ENCODE peak calls at places on chromosomes 13 and 19, in six cellular contexts. One of them, this sample, is unnamed.

GRCh38 chr19:15188851-15189250 is 11.9 kb downstream of the NOTCH3 start:
- DNase-seq in RWPE2: peak
- DNase-seq in body of pancreas: no peak
- DNase-seq in neural crest cell: no peak
- DNase-seq in osteoblast: no peak
- DNase-seq in mesothelial cell of epicardium: no peak
- DNase-seq in this sample: no peak

GRCh38 chr19:22140356-22140755 is 56.4 kb downstream of the ZNF676 start:
- DNase-seq in RWPE2: no peak
- DNase-seq in body of pancreas: no peak
- DNase-seq in neural crest cell: no peak
- DNase-seq in osteoblast: no peak
- DNase-seq in mesothelial cell of epicardium: no peak
- DNase-seq in this sample: no peak

GRCh38 chr19:23792784-23793183 is 34.1 kb upstream of the ZNF681 start:
- DNase-seq in RWPE2: no peak
- DNase-seq in body of pancreas: no peak
- DNase-seq in neural crest cell: no peak
- DNase-seq in osteoblast: no peak
- DNase-seq in mesothelial cell of epicardium: no peak
- DNase-seq in this sample: no peak

GRCh38 chr19:7873304-7874079 is 698 bp downstream of the PRR36 start:
- DNase-seq in RWPE2: peak
- DNase-seq in body of pancreas: no peak
- DNase-seq in neural crest cell: no peak
- DNase-seq in osteoblast: peak
- DNase-seq in mesothelial cell of epicardium: no peak
- DNase-seq in this sample: no peak

GRCh38 chr13:93226623-93227279 is at the start of gene GPC6:
- DNase-seq in RWPE2: no peak
- DNase-seq in body of pancreas: no peak
- DNase-seq in neural crest cell: peak
- DNase-seq in osteoblast: peak
- DNase-seq in mesothelial cell of epicardium: no peak
- DNase-seq in this sample: no peak

GRCh38 chr19:54430306-54431254 is 15.3 kb downstream of the TTYH1 start:
- DNase-seq in RWPE2: no peak
- DNase-seq in body of pancreas: peak
- DNase-seq in neural crest cell: peak
- DNase-seq in osteoblast: peak
- DNase-seq in mesothelial cell of epicardium: peak
- DNase-seq in this sample: peak

GRCh38 chr19:827710-828321 is at the start of gene AZU1:
- DNase-seq in RWPE2: peak
- DNase-seq in body of pancreas: no peak
- DNase-seq in neural crest cell: no peak
- DNase-seq in osteoblast: no peak
- DNase-seq in mesothelial cell of epicardium: no peak
- DNase-seq in this sample: no peak

GRCh38 chr13:42525035-42525504 is 48.9 kb upstream of the TNFSF11 start:
- DNase-seq in RWPE2: no peak
- DNase-seq in body of pancreas: no peak
- DNase-seq in neural crest cell: no peak
- DNase-seq in osteoblast: peak
- DNase-seq in mesothelial cell of epicardium: no peak
- DNase-seq in this sample: no peak

GRCh38 chr13:41568143-41568989 is 111.0 kb downstream of the RGCC start:
- DNase-seq in RWPE2: no peak
- DNase-seq in body of pancreas: no peak
- DNase-seq in neural crest cell: no peak
- DNase-seq in osteoblast: no peak
- DNase-seq in mesothelial cell of epicardium: no peak
- DNase-seq in this sample: no peak

GRCh38 chr19:3544742-3545668 is 6.0 kb downstream of the TEKTIP1 start:
- DNase-seq in RWPE2: no peak
- DNase-seq in body of pancreas: peak
- DNase-seq in neural crest cell: peak
- DNase-seq in osteoblast: peak
- DNase-seq in mesothelial cell of epicardium: peak
- DNase-seq in this sample: peak

GRCh38 chr13:48222358-48223015 is 10.5 kb upstream of the ITM2B start:
- DNase-seq in RWPE2: no peak
- DNase-seq in body of pancreas: no peak
- DNase-seq in neural crest cell: no peak
- DNase-seq in osteoblast: peak
- DNase-seq in mesothelial cell of epicardium: no peak
- DNase-seq in this sample: no peak

GRCh38 chr13:45540195-45540594 is 75.3 kb downstream of the ERICH6B start:
- DNase-seq in RWPE2: no peak
- DNase-seq in body of pancreas: no peak
- DNase-seq in neural crest cell: no peak
- DNase-seq in osteoblast: no peak
- DNase-seq in mesothelial cell of epicardium: no peak
- DNase-seq in this sample: no peak

GRCh38 chr19:55389386-55390317 is 3.9 kb downstream of the RPL28 start:
- DNase-seq in RWPE2: no peak
- DNase-seq in body of pancreas: no peak
- DNase-seq in neural crest cell: no peak
- DNase-seq in osteoblast: peak
- DNase-seq in mesothelial cell of epicardium: no peak
- DNase-seq in this sample: no peak

GRCh38 chr13:113616991-113617749 is 32.6 kb downstream of the TFDP1 start:
- DNase-seq in RWPE2: no peak
- DNase-seq in body of pancreas: no peak
- DNase-seq in neural crest cell: no peak
- DNase-seq in osteoblast: peak
- DNase-seq in mesothelial cell of epicardium: no peak
- DNase-seq in this sample: no peak

GRCh38 chr13:101305981-101306411 is 110.3 kb downstream of the NALCN start:
- DNase-seq in RWPE2: no peak
- DNase-seq in body of pancreas: no peak
- DNase-seq in neural crest cell: no peak
- DNase-seq in osteoblast: no peak
- DNase-seq in mesothelial cell of epicardium: no peak
- DNase-seq in this sample: no peak

GRCh38 chr19:46995492-46995891 is 24.1 kb upstream of the NPAS1 start:
- DNase-seq in RWPE2: no peak
- DNase-seq in body of pancreas: no peak
- DNase-seq in neural crest cell: no peak
- DNase-seq in osteoblast: peak
- DNase-seq in mesothelial cell of epicardium: no peak
- DNase-seq in this sample: no peak

GRCh38 chr19:34662919-34663318 is 14.0 kb downstream of the SCGB2B2 start:
- DNase-seq in RWPE2: no peak
- DNase-seq in body of pancreas: peak
- DNase-seq in neural crest cell: no peak
- DNase-seq in osteoblast: no peak
- DNase-seq in mesothelial cell of epicardium: no peak
- DNase-seq in this sample: no peak

GRCh38 chr13:99164226-99164625 is 36.4 kb upstream of the UBAC2 start:
- DNase-seq in RWPE2: no peak
- DNase-seq in body of pancreas: no peak
- DNase-seq in neural crest cell: no peak
- DNase-seq in osteoblast: no peak
- DNase-seq in mesothelial cell of epicardium: no peak
- DNase-seq in this sample: no peak

GRCh38 chr13:46119883-46120614 is 15.2 kb upstream of the CPB2 start:
- DNase-seq in RWPE2: no peak
- DNase-seq in body of pancreas: peak
- DNase-seq in neural crest cell: no peak
- DNase-seq in osteoblast: no peak
- DNase-seq in mesothelial cell of epicardium: peak
- DNase-seq in this sample: no peak

GRCh38 chr13:78806457-78806856 is 147.5 kb upstream of the OBI1 start:
- DNase-seq in RWPE2: no peak
- DNase-seq in body of pancreas: no peak
- DNase-seq in neural crest cell: no peak
- DNase-seq in osteoblast: no peak
- DNase-seq in mesothelial cell of epicardium: no peak
- DNase-seq in this sample: no peak

GRCh38 chr19:7500811-7501450 is 12.1 kb upstream of the PEX11G start:
- DNase-seq in RWPE2: peak
- DNase-seq in body of pancreas: peak
- DNase-seq in neural crest cell: peak
- DNase-seq in osteoblast: peak
- DNase-seq in mesothelial cell of epicardium: peak
- DNase-seq in this sample: no peak

GRCh38 chr19:57818378-57818777 is 3.7 kb upstream of the ZNF552 start:
- DNase-seq in RWPE2: no peak
- DNase-seq in body of pancreas: no peak
- DNase-seq in neural crest cell: no peak
- DNase-seq in osteoblast: no peak
- DNase-seq in mesothelial cell of epicardium: no peak
- DNase-seq in this sample: no peak

GRCh38 chr19:1942078-1942933 is 1.3 kb downstream of the CSNK1G2 start:
- DNase-seq in RWPE2: no peak
- DNase-seq in body of pancreas: peak
- DNase-seq in neural crest cell: peak
- DNase-seq in osteoblast: peak
- DNase-seq in mesothelial cell of epicardium: peak
- DNase-seq in this sample: peak

GRCh38 chr19:1942934-1943555 is 2.1 kb downstream of the CSNK1G2 start:
- DNase-seq in RWPE2: no peak
- DNase-seq in body of pancreas: no peak
- DNase-seq in neural crest cell: no peak
- DNase-seq in osteoblast: peak
- DNase-seq in mesothelial cell of epicardium: no peak
- DNase-seq in this sample: no peak

GRCh38 chr19:1943661-1944087 is 2.7 kb downstream of the CSNK1G2 start:
- DNase-seq in RWPE2: no peak
- DNase-seq in body of pancreas: no peak
- DNase-seq in neural crest cell: no peak
- DNase-seq in osteoblast: no peak
- DNase-seq in mesothelial cell of epicardium: no peak
- DNase-seq in this sample: no peak

GRCh38 chr19:1944088-1944915 is 3.3 kb downstream of the CSNK1G2 start:
- DNase-seq in RWPE2: no peak
- DNase-seq in body of pancreas: no peak
- DNase-seq in neural crest cell: no peak
- DNase-seq in osteoblast: no peak
- DNase-seq in mesothelial cell of epicardium: no peak
- DNase-seq in this sample: no peak

DNA sequence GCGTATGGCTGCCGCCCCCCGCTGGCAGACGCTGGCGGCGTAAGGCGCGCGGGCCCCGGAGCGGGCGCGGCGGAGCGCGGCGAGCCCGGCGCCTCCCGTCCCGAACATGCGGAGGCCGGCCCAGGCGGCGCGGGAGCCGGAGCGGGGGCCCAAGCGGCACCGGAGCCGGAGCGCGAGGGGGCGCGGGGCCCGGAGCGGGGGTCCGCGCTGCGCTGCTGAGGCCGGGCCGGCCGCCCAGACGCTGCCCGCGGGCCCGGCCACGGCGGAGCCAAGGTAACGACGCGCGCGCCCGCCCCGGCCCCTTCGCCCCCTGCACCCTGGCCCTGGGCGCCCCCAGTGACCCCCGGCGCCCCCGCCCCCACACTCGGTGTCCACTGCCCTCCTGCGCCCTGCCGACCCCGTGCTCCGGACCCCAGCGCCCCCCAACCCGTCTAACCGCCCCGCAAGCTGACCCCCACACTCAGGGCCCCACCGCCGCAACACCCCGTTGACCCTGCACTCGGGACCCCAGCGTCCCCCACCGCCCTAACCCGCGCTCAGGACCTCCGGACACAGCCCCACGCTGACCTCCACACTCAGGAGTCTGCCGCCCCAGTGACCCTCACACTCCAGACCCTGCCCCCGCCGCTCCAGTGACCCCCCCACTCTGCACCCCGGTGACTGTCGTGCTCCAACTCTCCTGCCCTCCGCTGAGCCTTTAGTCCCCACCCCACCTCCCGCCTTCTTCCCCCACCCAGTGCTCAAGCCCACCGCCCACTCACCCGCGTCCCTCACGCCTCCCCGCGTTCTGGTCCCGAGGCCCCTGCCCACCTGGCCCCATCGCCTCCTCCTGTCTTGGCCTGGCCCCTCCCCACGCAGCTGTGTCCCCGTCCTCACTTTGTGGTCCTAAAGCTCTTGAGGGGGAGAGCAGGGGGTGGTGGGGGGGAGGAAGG is at the start of gene CSNK1G2:
- DNase-seq in RWPE2: no peak
- DNase-seq in body of pancreas: peak
- DNase-seq in neural crest cell: no peak
- DNase-seq in osteoblast: no peak
- DNase-seq in mesothelial cell of epicardium: no peak
- DNase-seq in this sample: no peak
- TF ChIP-seq CTCF in RWPE2: peak
- TF ChIP-seq CTCF in body of pancreas: peak
- TF ChIP-seq CTCF in neural crest cell: no peak
- TF ChIP-seq CTCF in osteoblast: no peak
- TF ChIP-seq CTCF in mesothelial cell of epicardium: no peak
- TF ChIP-seq CTCF in this sample: no peak

GRCh38 chr19:50651174-50651573 is 1.9 kb downstream of the C19orf81 start:
- DNase-seq in RWPE2: no peak
- DNase-seq in body of pancreas: no peak
- DNase-seq in neural crest cell: no peak
- DNase-seq in osteoblast: peak
- DNase-seq in mesothelial cell of epicardium: no peak
- DNase-seq in this sample: no peak
- TF ChIP-seq CTCF in RWPE2: no peak
- TF ChIP-seq CTCF in body of pancreas: no peak
- TF ChIP-seq CTCF in neural crest cell: no peak
- TF ChIP-seq CTCF in osteoblast: no peak
- TF ChIP-seq CTCF in mesothelial cell of epicardium: no peak
- TF ChIP-seq CTCF in this sample: no peak

GRCh38 chr19:5137114-5137513 is 168.2 kb downstream of the KDM4B start:
- DNase-seq in RWPE2: no peak
- DNase-seq in body of pancreas: no peak
- DNase-seq in neural crest cell: no peak
- DNase-seq in osteoblast: no peak
- DNase-seq in mesothelial cell of epicardium: no peak
- DNase-seq in this sample: no peak

GRCh38 chr19:5136060-5136855 is 167.3 kb downstream of the KDM4B start:
- DNase-seq in RWPE2: no peak
- DNase-seq in body of pancreas: no peak
- DNase-seq in neural crest cell: no peak
- DNase-seq in osteoblast: no peak
- DNase-seq in mesothelial cell of epicardium: no peak
- DNase-seq in this sample: no peak

GRCh38 chr19:5138606-5139594 is 170.0 kb downstream of the KDM4B start:
- DNase-seq in RWPE2: no peak
- DNase-seq in body of pancreas: no peak
- DNase-seq in neural crest cell: no peak
- DNase-seq in osteoblast: peak
- DNase-seq in mesothelial cell of epicardium: no peak
- DNase-seq in this sample: peak

GRCh38 chr19:5134683-5135082 is 165.8 kb downstream of the KDM4B start:
- DNase-seq in RWPE2: no peak
- DNase-seq in body of pancreas: no peak
- DNase-seq in neural crest cell: no peak
- DNase-seq in osteoblast: no peak
- DNase-seq in mesothelial cell of epicardium: no peak
- DNase-seq in this sample: no peak

GRCh38 chr19:5137571-5138124 is 168.7 kb downstream of the KDM4B start:
- DNase-seq in RWPE2: no peak
- DNase-seq in body of pancreas: peak
- DNase-seq in neural crest cell: no peak
- DNase-seq in osteoblast: no peak
- DNase-seq in mesothelial cell of epicardium: no peak
- DNase-seq in this sample: no peak
- TF ChIP-seq CTCF in RWPE2: no peak
- TF ChIP-seq CTCF in body of pancreas: peak
- TF ChIP-seq CTCF in neural crest cell: peak
- TF ChIP-seq CTCF in osteoblast: no peak
- TF ChIP-seq CTCF in mesothelial cell of epicardium: peak
- TF ChIP-seq CTCF in this sample: no peak

GRCh38 chr13:66689037-66689619 is 541.0 kb downstream of the PCDH9 start:
- DNase-seq in RWPE2: no peak
- DNase-seq in body of pancreas: no peak
- DNase-seq in neural crest cell: no peak
- DNase-seq in osteoblast: no peak
- DNase-seq in mesothelial cell of epicardium: no peak
- DNase-seq in this sample: no peak
- TF ChIP-seq CTCF in RWPE2: peak
- TF ChIP-seq CTCF in body of pancreas: no peak
- TF ChIP-seq CTCF in neural crest cell: peak
- TF ChIP-seq CTCF in osteoblast: peak
- TF ChIP-seq CTCF in mesothelial cell of epicardium: no peak
- TF ChIP-seq CTCF in this sample: no peak